ENCODE peak calls at places on chromosomes 13 and 19, in eight cellular contexts. X is CD8-positive, alpha-beta T cell; J is right lobe of liver; G is MM.1S; Y is stomach; F is adrenal gland; N is neural progenitor cell; B is OCI-LY7. Z is an unnamed sample.

GRCh38 chr13:106376411-106377112 is 158.9 kb downstream of the EFNB2 start:
- DNase-seq in X (no peak), J (no peak), G (no peak), Y (peak; percentile 61), F (no peak), N (no peak), B (no peak), Z (no peak)

GRCh38 chr13:45807520-45808099 is 43.9 kb downstream of the SIAH3 start:
- DNase-seq in X (no peak), J (no peak), G (peak; percentile 35), Y (peak; percentile 33), F (peak; percentile 78), N (peak; percentile 62), B (peak; percentile 36), Z (no peak)

GRCh38 chr19:58450836-58451357 is 525 bp upstream of the ZNF324B start:
- DNase-seq in X (no peak), J (peak; percentile 47), G (no peak), Y (no peak), F (no peak), N (no peak), B (no peak), Z (peak; percentile 68)

GRCh38 chr13:53121131-53121773 is 92.6 kb downstream of the OLFM4 start:
- DNase-seq in X (no peak), J (no peak), G (no peak), Y (no peak), F (no peak), N (no peak), B (no peak), Z (no peak)

GRCh38 chr13:51284339-51284738 is 55.2 kb upstream of the SERPINE3 start:
- DNase-seq in X (no peak), J (no peak), G (no peak), Y (no peak), F (no peak), N (no peak), B (peak; percentile 5), Z (no peak)

GRCh38 chr19:55493650-55494171 is 5.5 kb downstream of the SSC5D start:
- DNase-seq in X (no peak), J (no peak), G (no peak), Y (no peak), F (no peak), N (no peak), B (no peak), Z (no peak)

GRCh38 chr19:50906217-50906616 is 5.0 kb downstream of the KLK4 start:
- DNase-seq in X (no peak), J (no peak), G (no peak), Y (peak; percentile 51), F (no peak), N (peak; percentile 84), B (peak; percentile 33), Z (peak; percentile 32)

GRCh38 chr19:51689751-51690358 is 3.3 kb upstream of the SPACA6 start:
- DNase-seq in X (no peak), J (no peak), G (no peak), Y (no peak), F (peak; percentile 79), N (peak; percentile 77), B (no peak), Z (peak; percentile 32)

GRCh38 chr19:7928334-7928706 is 2.4 kb upstream of the CTXN1 start:
- DNase-seq in X (no peak), J (no peak), G (no peak), Y (no peak), F (peak; percentile 69), N (no peak), B (no peak), Z (no peak)

GRCh38 chr13:50224534-50224933 is 209.3 kb downstream of the KCNRG start:
- DNase-seq in X (no peak), J (no peak), G (no peak), Y (no peak), F (no peak), N (no peak), B (no peak), Z (no peak)

GRCh38 chr19:55479451-55480230 is 3.2 kb downstream of the ZNF628 start:
- DNase-seq in X (no peak), J (no peak), G (no peak), Y (no peak), F (no peak), N (no peak), B (no peak), Z (no peak)

GRCh38 chr19:14138576-14139265 is 2.3 kb upstream of the ASF1B start:
- DNase-seq in X (no peak), J (no peak), G (no peak), Y (no peak), F (no peak), N (no peak), B (no peak), Z (no peak)

GRCh38 chr19:14058182-14059092 is 3.4 kb downstream of the PALM3 start:
- DNase-seq in X (no peak), J (no peak), G (no peak), Y (no peak), F (no peak), N (no peak), B (no peak), Z (no peak)

GRCh38 chr19:18776736-18777135 is 14.4 kb downstream of the COMP start:
- DNase-seq in X (no peak), J (no peak), G (no peak), Y (no peak), F (no peak), N (no peak), B (no peak), Z (no peak)

GRCh38 chr13:30142502-30143211 is 164.7 kb downstream of the KATNAL1 start:
- DNase-seq in X (no peak), J (no peak), G (no peak), Y (no peak), F (peak; percentile 67), N (no peak), B (no peak), Z (no peak)

GRCh38 chr13:34462843-34463242 is 479.2 kb upstream of the NBEA start:
- DNase-seq in X (no peak), J (no peak), G (no peak), Y (peak; percentile 29), F (no peak), N (no peak), B (no peak), Z (no peak)

GRCh38 chr13:97174638-97175037 is 47.5 kb upstream of the MBNL2 start:
- DNase-seq in X (no peak), J (no peak), G (peak; percentile 5), Y (no peak), F (no peak), N (no peak), B (no peak), Z (no peak)

GRCh38 chr13:39776439-39776838 is 121.0 kb downstream of the COG6 start:
- DNase-seq in X (no peak), J (no peak), G (no peak), Y (no peak), F (no peak), N (no peak), B (no peak), Z (no peak)

GRCh38 chr19:10533656-10534386 is 9.9 kb upstream of the ATG4D start:
- DNase-seq in X (no peak), J (no peak), G (no peak), Y (no peak), F (no peak), N (no peak), B (no peak), Z (no peak)

GRCh38 chr19:51796195-51796679 is 1.3 kb downstream of the FPR3 start:
- DNase-seq in X (no peak), J (no peak), G (no peak), Y (no peak), F (no peak), N (no peak), B (no peak), Z (no peak)

GRCh38 chr19:43519436-43520088 is 7.4 kb downstream of the ETHE1 start:
- DNase-seq in X (peak; percentile 57), J (peak; percentile 77), G (peak; percentile 72), Y (peak; percentile 84), F (peak; percentile 91), N (peak; percentile 89), B (peak; percentile 81), Z (peak; percentile 77)

GRCh38 chr13:29707876-29708543 is 112.5 kb upstream of the SLC7A1 start:
- DNase-seq in X (peak; percentile 17), J (peak; percentile 49), G (peak; percentile 33), Y (peak; percentile 51), F (no peak), N (peak; percentile 74), B (peak; percentile 54), Z (peak; percentile 35)

GRCh38 chr19:47309608-47310007 is at the start of gene C5AR1:
- DNase-seq in X (no peak), J (no peak), G (no peak), Y (no peak), F (no peak), N (no peak), B (no peak), Z (no peak)

GRCh38 chr13:33032037-33032625 is 15.9 kb downstream of the KL start:
- DNase-seq in X (no peak), J (no peak), G (no peak), Y (no peak), F (no peak), N (no peak), B (no peak), Z (no peak)

DNA sequence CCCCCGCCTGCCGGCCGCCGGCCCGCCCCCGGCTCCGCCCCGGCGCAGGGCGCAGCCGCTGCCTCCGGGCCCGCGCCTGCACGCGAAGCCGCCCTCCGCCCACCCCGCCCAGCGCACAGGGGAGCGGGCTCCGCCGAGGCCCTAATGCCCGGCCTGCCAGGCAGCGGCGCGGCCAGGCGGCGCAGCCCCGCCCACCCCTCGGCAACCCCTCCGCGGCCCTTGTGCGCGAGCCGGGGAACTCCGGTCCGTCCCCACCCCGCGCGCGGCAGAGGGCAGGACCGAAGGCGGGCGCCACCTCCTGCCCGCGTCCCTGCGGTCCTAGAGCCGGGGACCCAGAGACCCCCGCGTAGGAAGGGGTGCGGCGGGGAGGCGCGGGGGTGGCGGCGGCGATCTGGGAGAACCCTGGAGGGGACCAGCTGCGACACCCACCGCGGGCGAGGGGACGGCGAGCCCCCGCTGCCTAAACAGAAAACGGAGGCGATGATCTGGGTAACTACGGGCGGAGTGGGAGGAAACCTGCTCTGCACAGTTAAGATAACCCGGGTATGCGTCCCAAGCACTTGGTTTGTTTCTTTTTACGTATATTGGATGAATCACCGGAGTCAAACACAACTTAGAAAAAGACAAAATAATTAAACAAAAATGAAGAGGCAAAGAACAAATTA is 351 bp upstream of the USP12 start:
- DNase-seq in X (peak; percentile 88), J (peak; percentile 97), G (peak; percentile 83), Y (peak; percentile 95), F (peak; percentile 93), N (peak; percentile 96), B (peak; percentile 93), Z (peak; percentile 92)
- TF ChIP-seq CTCF in X (no peak), J (no peak), G (no peak), Y (no peak), F (peak; percentile 5), N (peak; percentile 18), B (peak; percentile 32), Z (peak; percentile 20)

GRCh38 chr19:45444318-45445041 is 20.8 kb upstream of the ERCC1 start:
- DNase-seq in X (peak; percentile 71), J (peak; percentile 98), G (peak; percentile 89), Y (peak; percentile 95), F (peak; percentile 96), N (peak; percentile 96), B (peak; percentile 85), Z (peak; percentile 97)
- H3K4me1 ChIP-seq in X (peaks cover 42% of the 10 kb centered on the region), J (peaks cover 13% of the 10 kb centered on the region), G (peaks cover 16% of the 10 kb centered on the region), Y (peaks cover 26% of the 10 kb centered on the region), F (peaks cover 18% of the 10 kb centered on the region), N (peaks cover 11% of the 10 kb centered on the region), B (peaks cover 50% of the 10 kb centered on the region), Z (peaks cover 6% of the 10 kb centered on the region)

GRCh38 chr19:53993448-53993847 is 2.0 kb downstream of the CACNG6 start:
- DNase-seq in X (no peak), J (no peak), G (no peak), Y (no peak), F (no peak), N (no peak), B (no peak), Z (no peak)
- H3K4me3 ChIP-seq in X (no peak overlapping the region), J (no peak overlapping the region), G (no peak overlapping the region), Y (no peak overlapping the region), F (no peak overlapping the region), N (no peak overlapping the region), B (no peak overlapping the region), Z (no peak overlapping the region)

GRCh38 chr19:41366089-41366488 is 2.1 kb upstream of the B9D2 start:
- DNase-seq in X (no peak), J (no peak), G (peak; percentile 24), Y (no peak), F (no peak), N (no peak), B (peak; percentile 34), Z (no peak)
- TF ChIP-seq CTCF in X (no peak), J (no peak), G (peak; percentile 26), Y (no peak), F (no peak), N (peak; percentile 21), B (peak; percentile 63), Z (no peak)